ENCODE peak calls at places on chromosomes 12 and 14, in ten cellular contexts. T is uterus, J is heart left ventricle, Z is ovary, O is IMR-90, N is adrenal gland, F is transverse colon, B is right lobe of liver, U is prostate gland, C is stomach. M is an unnamed sample.

GRCh38 chr12:129903956-129904769 is at the start of gene TMEM132D:
- DNase-seq in T (no peak), U (no peak), F (no peak), C (no peak), J (no peak), B (no peak), O (no peak), Z (no peak), N (no peak), M (no peak)

GRCh38 chr12:108881953-108882352 is 2.1 kb downstream of the DAO start:
- DNase-seq in J (no peak), U (no peak), Z (no peak), F (no peak), T (no peak), B (peak), C (no peak), N (no peak), O (no peak), M (no peak)

GRCh38 chr12:124453419-124454351 is 113.7 kb downstream of the NCOR2 start:
- DNase-seq in Z (peak), F (peak), U (no peak), C (peak), N (peak), B (peak), T (peak), J (peak), O (peak), M (peak)

GRCh38 chr14:58833634-58834378 is 196.0 kb downstream of the DACT1 start:
- DNase-seq in Z (no peak), O (no peak), B (peak), C (no peak), T (no peak), N (no peak), F (no peak), J (no peak), U (no peak), M (no peak)

GRCh38 chr12:128025856-128026255 is 241.1 kb upstream of the TMEM132C start:
- DNase-seq in O (no peak), Z (no peak), U (no peak), J (no peak), N (no peak), B (no peak), F (peak), C (no peak), T (no peak), M (no peak)

GRCh38 chr12:120230326-120230973 is 29.5 kb upstream of the RPLP0 start:
- DNase-seq in O (peak), U (peak), N (peak), B (no peak), F (peak), C (peak), Z (peak), J (peak), T (peak), M (peak)

GRCh38 chr12:124231980-124232653 is 62.8 kb upstream of the RFLNA start:
- DNase-seq in B (no peak), J (no peak), F (peak), U (peak), Z (no peak), O (no peak), T (no peak), C (peak), N (no peak), M (peak)

GRCh38 chr14:78530078-78530477 is 359.9 kb downstream of the NRXN3 start:
- DNase-seq in J (no peak), T (no peak), C (no peak), Z (no peak), B (no peak), U (peak), N (no peak), O (no peak), F (no peak), M (peak)

GRCh38 chr12:119593578-119594398 is at the start of gene TMEM233:
- DNase-seq in O (no peak), J (peak), C (no peak), N (no peak), F (no peak), Z (no peak), U (no peak), T (no peak), B (peak), M (no peak)

GRCh38 chr12:60230103-60230502 is 634.3 kb downstream of the SLC16A7 start:
- DNase-seq in N (no peak), B (no peak), C (no peak), J (no peak), Z (no peak), U (no peak), O (peak), T (no peak), F (no peak), M (no peak)

GRCh38 chr14:50943261-50943942 is 881 bp downstream of the PYGL start:
- DNase-seq in F (peak), T (peak), U (peak), O (peak), C (peak), B (peak), N (peak), J (peak), Z (peak), M (peak)

GRCh38 chr14:37862263-37862662 is 266.8 kb downstream of the TTC6 start:
- DNase-seq in C (no peak), Z (no peak), F (no peak), O (no peak), N (no peak), T (no peak), B (no peak), J (no peak), U (no peak), M (no peak)

GRCh38 chr12:110861729-110862128 is 14.9 kb downstream of the CCDC63 start:
- DNase-seq in F (no peak), O (no peak), J (no peak), B (no peak), C (no peak), T (no peak), N (no peak), Z (no peak), U (no peak), M (no peak)

GRCh38 chr14:105491366-105492006 is 440 bp downstream of the TEDC1 start:
- DNase-seq in T (peak), N (peak), O (peak), C (peak), J (peak), Z (peak), U (no peak), B (peak), F (peak), M (peak)

GRCh38 chr12:131882804-131883520 is 11.5 kb upstream of the ULK1 start:
- DNase-seq in T (no peak), U (no peak), J (no peak), Z (no peak), O (no peak), B (no peak), N (no peak), C (no peak), F (no peak), M (peak)

GRCh38 chr12:30015661-30016060 is 231.9 kb upstream of the TMTC1 start:
- DNase-seq in J (no peak), Z (no peak), T (no peak), N (no peak), C (no peak), O (no peak), B (no peak), F (no peak), U (no peak), M (no peak)

GRCh38 chr12:121142171-121142950 is 9.7 kb downstream of the P2RX7 start:
- DNase-seq in F (no peak), T (no peak), Z (no peak), B (no peak), O (no peak), U (no peak), N (no peak), C (no peak), J (no peak), M (no peak)

GRCh38 chr12:56084958-56085543 is 5.1 kb downstream of the ERBB3 start:
- DNase-seq in C (peak), T (no peak), F (peak), B (peak), O (no peak), U (no peak), N (peak), Z (no peak), J (no peak), M (no peak)

GRCh38 chr12:65609359-65609771 is 214.9 kb upstream of the HMGA2 start:
- DNase-seq in U (no peak), N (no peak), T (no peak), F (no peak), B (no peak), C (no peak), J (no peak), Z (no peak), O (peak), M (no peak)

GRCh38 chr12:19423531-19423930 is 15.8 kb upstream of the AEBP2 start:
- DNase-seq in F (no peak), U (no peak), B (no peak), T (no peak), O (no peak), J (no peak), Z (no peak), C (no peak), N (peak), M (no peak)
- TF ChIP-seq POLR2A in F (no peak), U (no peak), B (no peak), T (no peak), O (no peak), J (no peak), Z (no peak), C (no peak), N (no peak), M (no peak)

DNA sequence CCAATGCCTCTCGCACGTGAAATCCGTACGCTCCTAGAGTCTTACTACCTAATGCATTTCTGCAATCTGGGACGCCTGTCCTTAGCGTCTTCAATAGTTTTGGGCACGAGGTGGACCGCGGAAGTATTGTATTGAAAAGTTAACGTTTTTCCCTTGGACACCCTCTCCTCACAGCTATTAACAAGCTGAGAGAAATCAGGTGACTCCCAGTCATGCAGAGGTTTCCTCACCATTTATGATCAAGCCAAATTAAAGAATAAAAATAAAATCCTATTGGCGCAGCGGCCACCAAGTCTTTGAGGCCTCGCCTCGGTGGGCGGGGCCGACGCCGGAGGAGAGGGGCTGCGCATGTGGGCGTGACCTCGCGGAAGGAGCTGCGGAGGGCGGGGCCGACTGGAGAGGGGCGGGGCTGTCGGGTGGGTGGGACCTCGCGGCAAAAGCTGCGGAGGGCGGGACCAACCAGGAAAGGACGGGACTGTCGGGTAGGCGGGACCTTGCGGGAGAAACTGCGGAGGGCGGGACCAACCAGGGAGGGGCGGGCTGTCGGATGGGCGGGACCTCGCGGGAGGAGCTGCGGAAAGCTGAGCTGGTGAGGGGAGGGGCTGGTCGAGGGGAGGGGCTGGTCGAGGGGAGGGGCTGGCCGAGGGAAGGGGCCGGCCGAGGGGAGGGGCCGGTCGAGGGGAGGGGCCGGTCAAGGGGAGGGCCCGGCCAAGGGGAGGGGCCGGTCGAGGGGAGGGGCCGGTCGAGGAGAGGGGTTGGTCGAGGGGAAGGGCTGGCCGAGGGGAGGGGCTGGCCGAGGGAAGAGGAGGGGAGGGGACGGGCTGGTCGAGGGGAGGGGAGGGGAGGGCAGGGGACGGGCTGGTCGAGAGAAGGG is 1.1 kb upstream of the PPP2R5C start:
- DNase-seq in F (peak), Z (peak), O (peak), J (peak), U (peak), T (peak), B (peak), N (peak), C (peak), M (peak)
- TF ChIP-seq POLR2A in F (peak), Z (no peak), O (no peak), J (no peak), U (peak), T (peak), B (no peak), N (no peak), C (no peak), M (no peak)

DNA sequence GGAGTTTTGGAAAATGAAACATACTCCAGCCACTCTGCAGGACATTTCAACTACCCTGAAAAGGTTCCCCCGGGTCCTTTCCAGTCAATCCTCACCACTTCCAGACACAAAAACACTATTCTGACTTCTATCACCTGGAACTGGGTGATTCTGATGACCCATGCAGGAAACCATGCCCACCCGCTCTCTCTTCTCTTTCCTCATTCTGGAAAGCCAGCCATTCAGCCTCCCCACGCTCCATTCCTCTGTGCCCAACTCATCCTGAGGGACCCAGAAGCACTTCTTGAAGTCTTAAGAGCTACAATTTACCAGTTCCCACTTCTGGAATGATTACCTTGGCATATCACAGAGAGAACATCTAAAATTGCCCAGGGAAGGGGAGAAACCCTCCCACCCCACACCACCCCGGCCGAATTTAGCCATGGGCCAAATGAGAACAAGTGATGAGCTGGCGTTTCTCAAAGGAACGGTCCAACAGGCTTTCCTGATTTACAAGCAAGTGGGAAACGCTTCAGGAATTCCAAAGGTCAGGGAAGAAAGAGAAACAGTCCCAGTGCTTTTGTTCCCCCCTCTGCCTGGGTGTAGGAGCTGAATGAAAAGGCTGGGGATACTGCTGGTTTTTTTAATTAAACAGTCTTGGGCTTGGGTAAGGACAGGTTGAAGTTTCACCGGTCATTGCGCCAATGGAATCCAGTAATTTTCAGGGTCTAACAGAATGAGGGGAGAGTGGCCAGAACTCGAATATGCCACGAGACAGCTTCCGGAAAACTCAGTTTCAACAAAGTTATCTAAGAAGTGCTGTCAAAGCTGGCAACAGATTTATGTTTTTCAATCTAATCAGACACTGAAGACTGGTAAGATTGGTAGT is 2.9 kb downstream of the CCDC88C start:
- DNase-seq in F (no peak), J (no peak), T (no peak), C (no peak), N (no peak), U (no peak), B (no peak), Z (no peak), O (no peak), M (no peak)
- TF ChIP-seq POLR2A in F (no peak), J (no peak), T (no peak), C (no peak), N (no peak), U (no peak), B (no peak), Z (no peak), O (no peak), M (no peak)

DNA sequence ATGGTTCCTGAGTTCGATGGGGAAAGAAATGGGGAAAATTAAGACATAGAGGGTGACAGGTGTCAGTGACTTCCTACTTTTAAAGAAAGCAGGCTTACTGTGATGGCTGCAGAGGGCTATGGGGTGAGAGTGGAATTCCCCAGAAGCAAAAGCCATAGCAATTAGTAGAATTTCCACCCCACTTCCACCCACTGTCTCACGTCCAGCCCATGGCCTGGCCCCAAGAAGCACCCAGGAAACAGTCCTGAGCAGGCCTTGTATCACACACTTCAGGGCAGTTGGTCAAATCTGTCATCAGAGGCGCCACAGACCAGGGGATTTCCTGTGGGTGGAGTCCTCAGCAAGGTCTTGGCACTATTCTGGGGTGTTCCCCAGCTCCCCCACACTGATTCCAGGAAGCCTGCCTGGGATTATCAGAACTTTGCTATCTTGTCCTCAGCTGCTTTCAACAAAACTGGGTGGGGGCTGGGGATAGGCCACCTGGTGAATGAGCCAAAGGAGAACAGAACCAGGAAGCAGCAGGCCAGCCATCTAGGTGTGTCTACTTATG is 120.1 kb upstream of the CCND2 start:
- DNase-seq in N (no peak), O (no peak), F (peak), U (no peak), Z (no peak), T (no peak), C (no peak), B (no peak), J (no peak), M (no peak)
- TF ChIP-seq POLR2A in N (no peak), O (no peak), F (no peak), U (no peak), Z (no peak), T (no peak), C (no peak), B (no peak), J (no peak), M (no peak)

DNA sequence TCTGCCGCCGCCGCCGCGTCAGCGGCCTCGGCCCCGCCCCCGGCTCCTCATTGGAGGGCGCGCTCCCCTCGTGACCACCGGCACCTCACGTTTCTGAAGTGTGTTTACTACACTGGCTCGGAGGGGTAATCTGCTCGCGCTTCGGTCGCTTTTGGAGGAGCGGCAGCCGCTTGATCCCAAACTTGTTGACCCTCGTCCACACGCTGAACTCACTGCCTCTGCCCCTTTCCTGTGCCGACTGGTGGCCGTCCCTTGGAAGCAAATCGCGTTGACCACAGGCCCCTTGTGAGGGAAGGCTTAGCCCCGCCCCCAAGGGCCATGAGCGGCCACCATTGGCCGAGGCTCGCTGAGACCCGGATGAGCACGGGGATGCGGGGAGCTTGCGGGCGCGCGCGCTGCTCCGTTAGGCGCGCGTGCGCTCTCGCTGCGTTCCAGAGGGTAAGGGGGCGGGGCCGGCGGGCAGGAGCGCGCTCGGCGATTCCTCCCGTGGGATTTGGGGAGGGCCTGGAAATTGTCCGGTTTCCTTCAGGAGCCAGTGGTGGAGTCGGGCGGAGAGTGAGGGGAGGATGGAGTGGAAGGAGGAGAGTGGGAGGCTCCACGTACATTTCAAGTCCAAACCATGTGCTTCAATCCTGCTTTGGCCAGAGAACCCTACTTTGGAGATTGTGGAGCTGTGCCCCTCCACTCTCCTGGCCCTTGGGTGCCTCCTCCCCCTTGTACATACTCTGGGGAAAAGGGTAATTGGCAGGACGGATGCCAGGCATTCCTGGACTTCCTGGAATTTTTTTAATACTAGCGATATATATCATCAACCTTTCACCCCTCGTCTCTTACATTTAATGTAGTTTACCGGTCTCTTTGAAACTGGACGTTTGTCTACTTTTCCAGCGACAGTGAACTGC is at the start of gene CRY1:
- DNase-seq in N (peak), U (peak), O (peak), C (peak), F (peak), T (peak), B (peak), Z (peak), J (peak), M (peak)
- TF ChIP-seq POLR2A in N (no peak), U (no peak), O (peak), C (no peak), F (no peak), T (no peak), B (no peak), Z (no peak), J (no peak), M (peak)